ENCODE peak calls at places on chromosomes 1 and 21, in four cellular contexts. Z, M, E and V are unnamed samples. For H3K9me3, the result is how much of the 10 kb centered on the place peaks cover.

GRCh38 chr1:211577277-211577825 is 1.6 kb downstream of the SLC30A1 start:
- DNase-seq in Z (no peak), M (no peak), E (no peak), V (no peak)

GRCh38 chr1:221768444-221769066 is 26.7 kb upstream of the DUSP10 start:
- DNase-seq in Z (no peak), M (no peak), E (no peak), V (no peak)

GRCh38 chr1:9316080-9316444 is 23.4 kb downstream of the SPSB1 start:
- DNase-seq in Z (no peak), M (no peak), E (no peak), V (no peak)

GRCh38 chr1:1171551-1172340 is 1.9 kb upstream of the TTLL10 start:
- DNase-seq in Z (peak), M (no peak), E (no peak), V (no peak)

GRCh38 chr21:44927587-44928461 is 7.1 kb upstream of the ITGB2 start:
- DNase-seq in Z (peak), M (no peak), E (peak), V (no peak)

GRCh38 chr1:160129046-160129445 is 13.5 kb downstream of the ATP1A2 start:
- DNase-seq in Z (no peak), M (no peak), E (no peak), V (no peak)

GRCh38 chr1:110582378-110582777 is 23.8 kb downstream of the KCNA2 start:
- DNase-seq in Z (no peak), M (no peak), E (no peak), V (no peak)

GRCh38 chr1:98323396-98323795 is 338.1 kb upstream of the SNX7 start:
- DNase-seq in Z (no peak), M (no peak), E (no peak), V (no peak)

GRCh38 chr1:1343811-1344421 is 5.3 kb downstream of the DVL1 start:
- DNase-seq in Z (no peak), M (no peak), E (no peak), V (no peak)

DNA sequence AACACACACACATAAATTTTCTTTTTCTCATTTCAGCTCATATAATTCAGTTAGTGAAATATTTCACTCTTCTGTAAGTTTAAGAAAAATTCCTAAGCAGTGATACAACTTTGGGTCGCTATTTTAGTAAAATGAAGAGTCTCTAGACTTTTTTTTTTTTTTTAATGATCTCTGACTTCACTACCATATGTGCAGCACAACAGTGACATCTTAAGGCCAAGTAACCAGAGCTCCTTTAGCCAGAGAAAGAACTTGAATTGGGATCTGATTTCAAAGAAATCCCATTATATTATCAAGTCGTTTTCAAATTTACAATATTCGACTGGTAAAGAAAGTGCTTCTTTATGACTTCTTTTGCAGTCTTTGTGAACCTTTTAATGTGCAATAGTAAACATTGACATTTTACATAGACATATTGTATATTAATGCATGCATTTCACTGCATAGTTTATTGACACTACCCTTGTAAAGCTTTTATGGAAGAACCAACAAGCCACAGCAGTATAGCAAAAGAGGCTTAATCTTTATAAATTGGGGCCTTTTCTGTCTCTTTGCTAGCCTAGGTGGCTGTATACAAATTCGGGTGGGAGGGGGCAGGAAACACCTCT is 62.2 kb downstream of the LRRC40 start:
- DNase-seq in Z (no peak), M (no peak), E (no peak), V (no peak)
- TF ChIP-seq CTCF in Z (no peak), M (no peak), E (peak), V (no peak)

DNA sequence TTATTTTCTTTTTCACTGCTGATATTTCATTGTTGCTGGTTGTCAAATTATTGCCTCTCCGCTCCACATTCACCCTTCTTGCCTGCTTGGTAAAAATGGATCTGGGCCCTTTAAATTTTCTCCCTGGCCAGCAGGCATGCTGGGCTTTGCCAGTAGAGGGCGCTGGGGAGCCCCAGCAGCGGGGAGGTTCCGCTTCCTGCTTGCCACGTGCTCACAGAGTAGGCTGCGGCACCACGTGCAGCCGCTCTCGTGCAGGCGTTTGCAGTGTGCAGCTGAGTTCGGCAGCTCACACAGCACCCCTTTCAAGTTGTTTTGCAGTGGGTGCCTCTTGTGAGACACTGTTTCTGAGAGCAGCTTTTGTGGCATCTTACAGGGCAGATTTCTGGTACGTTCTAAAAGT is at the start of gene ACTL8:
- DNase-seq in Z (no peak), M (no peak), E (no peak), V (no peak)
- H3K9me3 ChIP-seq in Z (under half), M (half or more), E (under half), V (under half)

DNA sequence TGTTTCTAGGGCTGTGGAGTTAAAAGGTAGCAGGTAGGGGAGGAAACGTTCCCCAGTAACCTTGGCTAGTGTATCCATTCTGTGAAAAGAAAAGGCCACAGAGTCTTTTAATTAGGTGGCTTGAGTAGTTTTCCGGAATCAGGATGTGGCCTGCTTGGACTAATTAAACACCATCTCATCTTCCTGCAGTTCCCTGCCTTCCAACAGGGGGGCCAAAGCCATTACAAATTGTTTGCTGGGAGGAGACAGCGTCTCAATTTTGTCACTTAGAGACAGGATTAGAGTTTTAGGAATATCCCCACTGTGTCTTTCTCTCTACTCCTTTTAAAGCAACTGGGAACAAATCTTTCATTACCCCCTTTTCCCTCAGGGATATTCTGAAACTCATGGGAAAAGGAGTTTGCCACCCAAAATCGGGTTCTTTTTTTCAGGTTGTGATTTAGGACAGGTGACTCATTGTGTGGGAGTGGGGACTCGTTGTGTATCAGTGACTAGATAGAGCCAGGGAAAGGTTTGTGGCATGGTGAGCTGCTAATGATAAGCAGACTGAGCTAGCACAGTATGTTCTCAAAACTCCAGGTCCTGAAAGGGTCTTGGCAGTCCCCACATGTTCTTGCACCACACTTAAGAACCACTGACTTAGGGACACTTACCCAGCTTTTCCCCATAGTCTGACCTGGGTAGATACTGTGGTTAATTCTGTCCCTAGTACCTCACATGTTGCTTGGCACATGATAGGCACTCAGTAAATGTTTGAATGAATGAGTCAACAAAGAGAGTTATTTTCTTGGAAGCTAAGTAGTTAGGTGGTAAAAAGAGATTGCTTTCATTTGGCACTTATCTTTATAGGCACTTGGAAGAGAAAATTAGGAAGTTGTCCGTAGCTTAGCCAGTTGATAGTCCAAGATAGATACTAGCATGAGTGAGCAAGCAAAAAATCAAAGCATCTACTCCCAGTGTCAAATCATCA is 22.5 kb downstream of the INTS3 start:
- DNase-seq in Z (no peak), M (no peak), E (no peak), V (no peak)
- TF ChIP-seq CTCF in Z (no peak), M (no peak), E (no peak), V (no peak)

GRCh38 chr1:4624801-4625200 is 29.6 kb upstream of the AJAP1 start:
- DNase-seq in Z (no peak), M (no peak), E (no peak), V (no peak)

GRCh38 chr1:4621646-4622045 is 32.8 kb upstream of the AJAP1 start:
- DNase-seq in Z (no peak), M (no peak), E (no peak), V (no peak)

GRCh38 chr1:4626061-4626460 is 28.3 kb upstream of the AJAP1 start:
- DNase-seq in Z (no peak), M (no peak), E (no peak), V (no peak)

GRCh38 chr1:4624141-4624715 is 30.2 kb upstream of the AJAP1 start:
- DNase-seq in Z (no peak), M (no peak), E (no peak), V (no peak)

DNA sequence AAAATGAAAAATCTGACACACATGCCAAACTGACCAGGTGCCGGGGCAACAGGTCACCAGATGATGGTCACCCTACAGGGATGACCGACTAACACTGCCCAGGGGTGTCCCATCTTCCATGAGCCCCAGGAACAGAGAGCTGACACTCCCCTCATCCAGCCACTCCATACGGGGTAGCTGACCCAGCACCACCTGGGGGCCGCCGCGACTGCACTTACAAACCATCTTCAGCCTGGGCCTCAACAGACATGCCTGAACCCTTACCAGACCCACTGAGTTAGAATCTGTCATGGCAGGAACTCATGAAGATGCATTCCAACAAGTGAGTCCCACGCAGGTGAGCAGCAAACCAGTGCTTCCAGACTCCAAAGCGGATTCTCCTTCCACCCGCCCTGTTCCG is 31.6 kb upstream of the AJAP1 start:
- DNase-seq in Z (no peak), M (no peak), E (no peak), V (no peak)
- H3K9me3 ChIP-seq in Z (under half), M (under half), E (under half), V (under half)